ENCODE peak calls at places on chromosomes 11 and 22, in ten cellular contexts. I is WTC11, Q is CD14-positive monocyte, N is progenitor cell of endocrine pancreas, J is testis, U is BE2C, S is NB4, Y is transverse colon, X is bronchial epithelial cell, M is AG04449. T is an unnamed sample.

GRCh38 chr11:82989628-82990404 is 81.9 kb downstream of the RAB30 start:
- DNase-seq in I (no peak), Q (no peak), N (no peak), J (no peak), U (no peak), S (no peak), Y (no peak), X (no peak), M (no peak), T (no peak)

GRCh38 chr11:19869946-19870589 is 157.4 kb downstream of the NAV2 start:
- DNase-seq in I (no peak), Q (no peak), N (no peak), J (no peak), U (no peak), S (no peak), Y (no peak), X (no peak), M (no peak), T (no peak)

GRCh38 chr22:40509401-40510134 is 127.0 kb downstream of the MRTFA start:
- DNase-seq in I (no peak), Q (peak; percentile 57), N (no peak), J (peak; percentile 60), U (no peak), S (no peak), Y (peak; percentile 53), X (peak; percentile 79), M (peak; percentile 89), T (no peak)

GRCh38 chr22:48279465-48279765 is 1517.0 kb downstream of the TBC1D22A start:
- DNase-seq in I (no peak), Q (no peak), N (no peak), J (no peak), U (no peak), S (no peak), Y (no peak), X (no peak), M (no peak), T (no peak)

GRCh38 chr11:44443836-44444769 is 121.4 kb upstream of the CD82 start:
- DNase-seq in I (no peak), Q (no peak), N (no peak), J (no peak), U (no peak), S (no peak), Y (no peak), X (no peak), M (no peak), T (no peak)

GRCh38 chr11:67401495-67402191 is at the start of gene PPP1CA:
- DNase-seq in I (peak; percentile 88), Q (peak; percentile 90), N (peak; percentile 83), J (peak; percentile 92), U (peak; percentile 97), S (peak; percentile 93), Y (peak; percentile 93), X (peak; percentile 53), M (no peak), T (peak; percentile 94)

GRCh38 chr11:59271247-59271755 is 58.6 kb upstream of the MPEG1 start:
- DNase-seq in I (no peak), Q (no peak), N (no peak), J (no peak), U (no peak), S (no peak), Y (no peak), X (no peak), M (no peak), T (no peak)

GRCh38 chr11:117187007-117187406 is 8.5 kb downstream of the SIDT2 start:
- DNase-seq in I (no peak), Q (no peak), N (no peak), J (peak; percentile 52), U (no peak), S (no peak), Y (no peak), X (no peak), M (no peak), T (no peak)

GRCh38 chr22:36546932-36547331 is 18.0 kb upstream of the EIF3D start:
- DNase-seq in I (no peak), Q (no peak), N (no peak), J (no peak), U (no peak), S (peak; percentile 22), Y (no peak), X (peak; percentile 96), M (no peak), T (no peak)

GRCh38 chr22:36546092-36546804 is 17.3 kb upstream of the EIF3D start:
- DNase-seq in I (peak; percentile 79), Q (no peak), N (peak; percentile 27), J (peak; percentile 46), U (peak; percentile 78), S (peak; percentile 87), Y (peak; percentile 25), X (peak; percentile 23), M (no peak), T (peak; percentile 67)

GRCh38 chr22:36551096-36551495 is 22.1 kb upstream of the EIF3D start:
- DNase-seq in I (no peak), Q (no peak), N (no peak), J (no peak), U (no peak), S (no peak), Y (no peak), X (no peak), M (no peak), T (no peak)

GRCh38 chr22:36548606-36549005 is 19.6 kb upstream of the EIF3D start:
- DNase-seq in I (no peak), Q (no peak), N (no peak), J (no peak), U (peak; percentile 40), S (peak; percentile 15), Y (no peak), X (no peak), M (no peak), T (no peak)

DNA sequence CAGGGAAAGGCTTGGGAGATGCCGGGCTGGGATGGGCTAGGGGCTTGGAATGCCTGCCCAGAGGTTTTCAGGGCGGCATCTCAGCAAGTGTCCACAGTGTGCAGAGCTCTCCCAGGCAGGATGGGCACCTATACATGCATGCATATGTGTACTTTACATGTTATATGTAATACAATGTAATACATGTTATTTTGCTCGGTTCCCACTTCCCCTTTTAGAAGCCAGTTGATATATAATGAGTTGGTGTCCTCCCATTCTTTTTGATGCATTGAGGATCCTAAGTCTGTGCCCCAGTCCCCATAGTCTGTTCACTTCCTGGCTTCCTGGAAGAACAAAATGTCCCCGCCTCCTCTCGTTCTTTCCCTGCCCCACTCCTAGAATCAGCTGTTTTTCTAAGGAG is 20.1 kb upstream of the EIF3D start:
- DNase-seq in I (no peak), Q (no peak), N (no peak), J (no peak), U (no peak), S (peak; percentile 22), Y (no peak), X (no peak), M (no peak), T (no peak)
- TF ChIP-seq CTCF in I (no peak), Q (no peak), N (no peak), J (no peak), U (no peak), S (no peak), Y (no peak), X (no peak), M (no peak), T (no peak)

GRCh38 chr11:65422104-65422632 is 430 bp upstream of the NEAT1 start:
- DNase-seq in I (peak; percentile 96), Q (peak; percentile 99), N (peak; percentile 93), J (peak; percentile 97), U (peak; percentile 93), S (peak; percentile 95), Y (peak; percentile 99), X (peak; percentile 80), M (peak; percentile 83), T (peak; percentile 97)
- TF ChIP-seq CTCF in I (no peak), Q (no peak), N (peak; percentile 3), J (no peak), U (no peak), S (no peak), Y (no peak), X (no peak), M (no peak), T (no peak)

GRCh38 chr11:120643254-120643653 is 131.7 kb downstream of the GRIK4 start:
- DNase-seq in I (no peak), Q (no peak), N (no peak), J (no peak), U (peak; percentile 29), S (no peak), Y (no peak), X (no peak), M (no peak), T (no peak)

GRCh38 chr11:120648706-120649250 is 137.2 kb downstream of the GRIK4 start:
- DNase-seq in I (no peak), Q (no peak), N (no peak), J (no peak), U (peak; percentile 32), S (no peak), Y (no peak), X (no peak), M (no peak), T (no peak)

GRCh38 chr11:120645639-120646038 is 134.1 kb downstream of the GRIK4 start:
- DNase-seq in I (peak; percentile 85), Q (no peak), N (no peak), J (no peak), U (no peak), S (no peak), Y (no peak), X (no peak), M (no peak), T (peak; percentile 59)

GRCh38 chr11:120647681-120648080 is 136.1 kb downstream of the GRIK4 start:
- DNase-seq in I (no peak), Q (no peak), N (no peak), J (no peak), U (no peak), S (no peak), Y (no peak), X (no peak), M (no peak), T (no peak)

DNA sequence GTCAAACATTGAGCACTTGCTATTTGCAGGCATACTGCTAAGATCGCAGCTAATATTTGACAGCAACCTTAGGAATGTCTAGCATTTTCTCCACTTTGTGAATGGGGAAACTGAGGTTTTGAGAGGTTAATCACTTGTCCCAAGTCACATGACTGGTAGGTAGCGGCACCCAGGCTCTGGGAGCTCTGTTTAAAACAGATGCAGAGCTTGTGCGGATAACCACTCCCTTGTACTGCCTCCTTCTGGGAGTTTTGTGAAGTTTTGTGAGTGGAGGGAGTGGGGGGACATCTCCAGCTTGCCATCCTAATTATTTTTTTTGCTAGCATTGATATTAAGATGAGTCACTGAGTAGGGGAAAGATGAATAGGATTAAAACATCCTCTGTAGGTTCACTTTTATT is 134.7 kb downstream of the GRIK4 start:
- DNase-seq in I (no peak), Q (no peak), N (no peak), J (no peak), U (no peak), S (no peak), Y (no peak), X (no peak), M (no peak), T (no peak)
- TF ChIP-seq CTCF in I (no peak), Q (no peak), N (no peak), J (no peak), U (no peak), S (no peak), Y (no peak), X (no peak), M (no peak), T (no peak)

DNA sequence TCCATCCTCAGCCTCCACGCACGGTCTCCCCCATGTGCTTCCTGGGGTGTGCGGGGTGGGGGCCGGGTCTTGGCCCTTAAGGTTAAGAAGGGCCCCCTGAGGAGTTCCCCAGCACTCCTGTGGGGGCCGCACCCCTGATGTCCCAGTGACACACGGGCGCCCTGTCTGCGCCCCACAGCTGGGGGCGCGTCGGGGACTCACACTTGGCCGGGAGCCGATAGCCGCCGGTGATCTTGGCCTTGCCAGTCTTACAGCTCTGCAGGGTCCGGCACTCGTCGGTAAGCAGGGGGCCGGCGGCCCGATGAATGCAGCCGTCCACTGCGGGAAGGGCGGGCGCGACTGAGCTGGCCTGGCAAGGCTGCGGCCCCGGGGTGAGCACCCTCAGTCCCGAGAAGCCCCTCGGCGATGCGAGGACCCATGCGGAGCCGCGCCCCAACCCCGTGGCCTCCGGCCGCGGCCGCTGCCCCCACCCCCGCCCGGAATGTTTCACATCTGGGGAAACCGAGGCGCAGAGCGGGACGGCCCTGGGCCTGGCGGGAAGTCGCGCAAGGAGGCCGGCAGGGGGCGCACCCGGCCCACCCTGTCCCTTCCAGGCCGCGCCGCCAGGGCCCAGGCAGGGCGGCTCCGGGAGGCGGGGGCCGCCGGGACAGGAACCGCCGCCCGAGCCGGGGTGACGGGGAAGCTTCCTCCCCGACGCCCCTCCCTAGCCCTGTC is 13.9 kb downstream of the OTUB1 start:
- DNase-seq in I (peak; percentile 76), Q (peak; percentile 62), N (peak; percentile 63), J (peak; percentile 59), U (no peak), S (no peak), Y (peak; percentile 71), X (peak; percentile 32), M (no peak), T (peak; percentile 79)
- TF ChIP-seq CTCF in I (peak; percentile 64), Q (peak; percentile 91), N (peak; percentile 81), J (peak; percentile 82), U (no peak), S (no peak), Y (peak; percentile 73), X (peak; percentile 68), M (peak; percentile 86), T (peak; percentile 66)

T was measured in nephron progenitor cell.